ENCODE peak calls at places on chromosomes 16 and 17, in six cellular contexts. S is mesothelial cell of epicardium; L is AG04450; I is A549; V is right atrium auricular region; Q is activated CD8-positive, alpha-beta T cell treated with anti-CD3 and anti-CD28 coated beads for 36 hours. K is an unnamed sample.

GRCh38 chr16:57316390-57317017 is 32.0 kb upstream of the PLLP start:
- DNase-seq in S (no peak), L (peak), I (peak), V (peak), Q (no peak), K (peak)

GRCh38 chr16:85891033-85891775 is 7.8 kb upstream of the IRF8 start:
- DNase-seq in S (peak), L (no peak), I (peak), V (no peak), Q (no peak), K (peak)

GRCh38 chr17:11461993-11462548 is 136.2 kb upstream of the DNAH9 start:
- DNase-seq in S (no peak), L (no peak), I (no peak), V (peak), Q (no peak), K (no peak)

GRCh38 chr16:5917436-5917835 is 819.8 kb upstream of the EEF2KMT start:
- DNase-seq in S (no peak), L (no peak), I (no peak), V (no peak), Q (no peak), K (no peak)

GRCh38 chr17:44223574-44224046 is 4.1 kb upstream of the UBTF start:
- DNase-seq in S (no peak), L (no peak), I (no peak), V (no peak), Q (no peak), K (no peak)

GRCh38 chr17:14730821-14731220 is 429.9 kb downstream of the HS3ST3B1 start:
- DNase-seq in S (no peak), L (no peak), I (no peak), V (no peak), Q (no peak), K (no peak)

GRCh38 chr17:76382305-76382802 is 2.1 kb upstream of the SPHK1 start:
- DNase-seq in S (peak), L (no peak), I (no peak), V (no peak), Q (peak), K (no peak)

GRCh38 chr17:82303944-82304808 is 13.2 kb downstream of the CD7 start:
- DNase-seq in S (no peak), L (no peak), I (no peak), V (no peak), Q (no peak), K (no peak)

GRCh38 chr16:19520861-19521331 is 1.0 kb downstream of the GDE1 start:
- DNase-seq in S (no peak), L (no peak), I (peak), V (no peak), Q (peak), K (no peak)

GRCh38 chr16:57600048-57600835 is 28.2 kb upstream of the ADGRG1 start:
- DNase-seq in S (peak), L (no peak), I (peak), V (no peak), Q (peak), K (no peak)

GRCh38 chr17:18999394-18999793 is 5.2 kb downstream of the FAM83G start:
- DNase-seq in S (no peak), L (no peak), I (no peak), V (no peak), Q (no peak), K (no peak)

GRCh38 chr17:4293572-4293971 is 29.8 kb upstream of the ANKFY1 start:
- DNase-seq in S (no peak), L (no peak), I (no peak), V (no peak), Q (no peak), K (no peak)

GRCh38 chr17:82097187-82097918 is 683 bp downstream of the FASN start:
- DNase-seq in S (peak), L (no peak), I (peak), V (no peak), Q (peak), K (peak)

GRCh38 chr16:4703906-4704305 is 10.5 kb downstream of the NUDT16L1 start:
- DNase-seq in S (no peak), L (no peak), I (no peak), V (no peak), Q (no peak), K (no peak)

GRCh38 chr17:49193513-49194296 is 16.7 kb downstream of the GNGT2 start:
- DNase-seq in S (peak), L (no peak), I (peak), V (peak), Q (no peak), K (peak)

GRCh38 chr16:75340715-75341500 is 89.5 kb upstream of the BCAR1 start:
- DNase-seq in S (no peak), L (no peak), I (no peak), V (no peak), Q (no peak), K (peak)

GRCh38 chr17:31752570-31752969 is 106.5 kb downstream of the COPRS start:
- DNase-seq in S (no peak), L (no peak), I (no peak), V (no peak), Q (no peak), K (no peak)

GRCh38 chr17:31926100-31926729 is 10.6 kb upstream of the SUZ12 start:
- DNase-seq in S (no peak), L (no peak), I (no peak), V (no peak), Q (peak), K (no peak)

GRCh38 chr17:38428150-38428642 is at the start of gene ARHGAP23:
- DNase-seq in S (no peak), L (peak), I (peak), V (no peak), Q (peak), K (peak)

GRCh38 chr17:4529533-4530152 is 25.5 kb downstream of the MYBBP1A start:
- DNase-seq in S (no peak), L (no peak), I (no peak), V (no peak), Q (no peak), K (no peak)

GRCh38 chr17:56431736-56432135 is 161.8 kb upstream of the NOG start:
- DNase-seq in S (no peak), L (peak), I (no peak), V (no peak), Q (no peak), K (peak)

GRCh38 chr17:82247175-82247823 is 18.5 kb downstream of the SLC16A3 start:
- DNase-seq in S (no peak), L (no peak), I (no peak), V (no peak), Q (no peak), K (no peak)

GRCh38 chr17:40354191-40355122 is 10.1 kb downstream of the GJD3 start:
- DNase-seq in S (no peak), L (no peak), I (no peak), V (no peak), Q (no peak), K (no peak)

GRCh38 chr17:64653985-64654355 is 8.1 kb downstream of the SMURF2 start:
- DNase-seq in S (no peak), L (no peak), I (no peak), V (no peak), Q (no peak), K (no peak)

GRCh38 chr17:78717431-78717980 is 64.6 kb downstream of the CYTH1 start:
- DNase-seq in S (no peak), L (no peak), I (peak), V (no peak), Q (no peak), K (peak)

GRCh38 chr16:87789437-87790277 is 23.9 kb upstream of the KLHDC4 start:
- DNase-seq in S (no peak), L (peak), I (peak), V (no peak), Q (no peak), K (peak)

GRCh38 chr17:57874434-57875108 is 24.7 kb upstream of the MRPS23 start:
- DNase-seq in S (peak), L (peak), I (no peak), V (peak), Q (peak), K (peak)

GRCh38 chr16:57145046-57145963 is 40.5 kb downstream of the PSME3IP1 start:
- DNase-seq in S (no peak), L (no peak), I (no peak), V (no peak), Q (no peak), K (no peak)

GRCh38 chr16:71648921-71649320 is 22.9 kb downstream of the MARVELD3 start:
- DNase-seq in S (no peak), L (no peak), I (peak), V (no peak), Q (no peak), K (no peak)

GRCh38 chr16:4517812-4518211 is 20.8 kb downstream of the CDIP1 start:
- DNase-seq in S (peak), L (no peak), I (peak), V (no peak), Q (peak), K (no peak)

GRCh38 chr17:69596141-69596540 is 181.6 kb downstream of the MAP2K6 start:
- DNase-seq in S (no peak), L (no peak), I (no peak), V (no peak), Q (no peak), K (no peak)

GRCh38 chr16:85822145-85822544 is 22.6 kb downstream of the COX4I1 start:
- DNase-seq in S (no peak), L (no peak), I (no peak), V (no peak), Q (no peak), K (no peak)

GRCh38 chr16:81831722-81832126 is 52.6 kb downstream of the PLCG2 start:
- DNase-seq in S (no peak), L (no peak), I (no peak), V (peak), Q (peak), K (no peak)

GRCh38 chr17:10224592-10225195 is 26.3 kb upstream of the GAS7 start:
- DNase-seq in S (no peak), L (no peak), I (no peak), V (no peak), Q (peak), K (no peak)

GRCh38 chr16:84220851-84221250 is 19.0 kb downstream of the KCNG4 start:
- DNase-seq in S (no peak), L (no peak), I (no peak), V (no peak), Q (no peak), K (peak)

GRCh38 chr16:24689128-24689527 is 40.3 kb upstream of the TNRC6A start:
- DNase-seq in S (no peak), L (no peak), I (peak), V (no peak), Q (peak), K (peak)

GRCh38 chr17:67448449-67448848 is 71.4 kb downstream of the PITPNC1 start:
- DNase-seq in S (no peak), L (no peak), I (no peak), V (no peak), Q (no peak), K (no peak)

GRCh38 chr17:80187493-80187892 is 17.7 kb downstream of the CARD14 start:
- DNase-seq in S (no peak), L (no peak), I (no peak), V (peak), Q (no peak), K (no peak)

GRCh38 chr17:35765086-35765710 is 4.5 kb downstream of the C17orf50 start:
- DNase-seq in S (no peak), L (no peak), I (no peak), V (no peak), Q (no peak), K (no peak)

GRCh38 chr17:61631800-61632199 is 40.8 kb upstream of the NACA2 start:
- DNase-seq in S (no peak), L (no peak), I (no peak), V (no peak), Q (no peak), K (no peak)

GRCh38 chr17:61625564-61625963 is 34.5 kb upstream of the NACA2 start:
- DNase-seq in S (no peak), L (no peak), I (no peak), V (no peak), Q (no peak), K (no peak)

GRCh38 chr17:61624951-61625350 is 33.9 kb upstream of the NACA2 start:
- DNase-seq in S (no peak), L (no peak), I (no peak), V (no peak), Q (no peak), K (no peak)

GRCh38 chr17:61627658-61628057 is 36.6 kb upstream of the NACA2 start:
- DNase-seq in S (no peak), L (no peak), I (no peak), V (no peak), Q (no peak), K (no peak)

GRCh38 chr17:61627125-61627524 is 36.1 kb upstream of the NACA2 start:
- DNase-seq in S (no peak), L (no peak), I (no peak), V (no peak), Q (no peak), K (no peak)
- TF ChIP-seq CTCF in S (no peak), L (no peak), I (no peak), V (no peak), Q (no peak), K (no peak)

DNA sequence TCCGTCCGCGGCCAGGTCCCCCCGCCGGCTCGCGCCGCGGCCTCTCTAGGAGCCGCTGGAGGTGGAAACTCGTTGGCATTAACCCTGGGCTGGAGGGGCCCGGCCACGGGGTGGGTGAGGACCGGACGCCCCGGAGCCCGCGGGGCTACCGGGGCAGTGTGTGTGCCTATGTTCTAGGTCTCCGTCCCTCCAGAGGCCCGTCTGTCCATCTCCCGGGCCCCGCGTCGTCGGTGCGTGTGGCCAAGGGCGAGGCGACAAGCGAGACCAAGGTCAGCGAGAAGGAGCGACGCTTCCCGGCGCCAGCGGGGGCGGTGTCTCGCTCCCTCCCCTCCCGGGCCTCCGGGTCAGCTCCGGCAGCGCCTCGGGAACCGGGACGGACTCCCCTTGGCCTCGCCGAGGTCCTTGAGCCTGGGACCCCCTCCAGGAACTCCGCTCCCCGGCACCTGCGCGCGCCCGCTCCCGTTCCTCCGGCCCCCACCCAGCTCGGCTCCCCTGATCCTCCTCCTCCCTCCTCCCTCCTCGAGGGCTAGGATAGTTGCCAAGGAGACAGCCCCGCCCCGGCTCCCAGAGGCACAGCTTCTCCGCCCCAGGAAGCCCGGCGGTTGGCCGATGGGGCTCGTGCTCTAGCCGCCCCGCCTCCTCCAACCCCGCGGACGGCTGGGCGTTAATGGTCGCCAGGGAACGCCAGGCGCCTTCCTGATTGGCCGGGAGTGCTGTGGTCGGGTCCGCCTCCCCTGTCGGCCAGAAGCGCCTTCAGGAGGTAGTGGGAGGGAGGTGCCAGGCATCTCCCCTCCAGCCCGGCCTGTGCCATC is 663 bp upstream of the ZNF768 start:
- DNase-seq in S (peak), L (peak), I (peak), V (peak), Q (peak), K (peak)
- TF ChIP-seq CTCF in S (no peak), L (peak), I (peak), V (peak), Q (no peak), K (peak)

GRCh38 chr17:27403480-27404005 is 52.7 kb upstream of the KSR1 start:
- DNase-seq in S (peak), L (no peak), I (no peak), V (no peak), Q (no peak), K (no peak)

GRCh38 chr17:27402943-27403342 is 53.3 kb upstream of the KSR1 start:
- DNase-seq in S (no peak), L (no peak), I (no peak), V (no peak), Q (no peak), K (no peak)

GRCh38 chr17:27396941-27397340 is 59.3 kb upstream of the KSR1 start:
- DNase-seq in S (no peak), L (no peak), I (no peak), V (no peak), Q (no peak), K (no peak)

GRCh38 chr17:27398691-27399090 is 57.6 kb upstream of the KSR1 start:
- DNase-seq in S (no peak), L (no peak), I (no peak), V (no peak), Q (no peak), K (no peak)

GRCh38 chr17:27400991-27401390 is 55.3 kb upstream of the KSR1 start:
- DNase-seq in S (no peak), L (no peak), I (no peak), V (no peak), Q (no peak), K (no peak)
- TF ChIP-seq CTCF in S (no peak), L (no peak), I (no peak), V (no peak), Q (no peak), K (no peak)

GRCh38 chr17:29143894-29144293 is 36.3 kb downstream of the MYO18A start:
- DNase-seq in S (no peak), L (no peak), I (peak), V (no peak), Q (peak), K (peak)
- TF ChIP-seq CTCF in S (peak), L (peak), I (peak), V (peak), Q (peak), K (peak)

GRCh38 chr16:27048316-27048715 is 18.4 kb upstream of the C16orf82 start:
- DNase-seq in S (no peak), L (no peak), I (no peak), V (no peak), Q (no peak), K (no peak)
- TF ChIP-seq CTCF in S (no peak), L (no peak), I (no peak), V (no peak), Q (no peak), K (no peak)

K was measured in HFFc6.